ENCODE peak calls at places on chromosomes 13 and 19, in seven cellular contexts. T is activated CD4-positive, CD25-positive, alpha-beta regulatory T cell treated with anti-CD3 and anti-CD28 coated beads, Interleukin-2, amount 50 U/mL, for 16 hours; L is body of pancreas; X is thoracic aorta; O is kidney tubule cell; F is brain pericyte; N is activated gamma-delta T cell treated with Interleukin-2 at 50 U/mL for 16 hours. A is an unnamed sample.

GRCh38 chr13:38239874-38240273 is 109.8 kb upstream of the UFM1 start:
- DNase-seq in X (no peak), F (no peak), O (no peak), T (no peak), L (no peak), N (no peak), A (no peak)

GRCh38 chr19:37309834-37310575 is 60.9 kb upstream of the ZNF527 start:
- DNase-seq in F (no peak), L (no peak), T (no peak), X (no peak), O (no peak), N (peak; percentile 24), A (no peak)

GRCh38 chr13:73842621-73843020 is 291.6 kb downstream of the KLF12 start:
- DNase-seq in L (no peak), X (no peak), N (no peak), O (no peak), F (no peak), T (no peak), A (no peak)

GRCh38 chr19:18091217-18091608 is 4.5 kb upstream of the IL12RB1 start:
- DNase-seq in F (no peak), N (peak; percentile 79), L (peak; percentile 34), X (no peak), T (peak; percentile 69), O (no peak), A (no peak)

GRCh38 chr19:46635920-46636761 is at the start of gene GNG8:
- DNase-seq in X (no peak), T (no peak), L (no peak), O (no peak), N (no peak), F (no peak), A (no peak)

GRCh38 chr13:96214804-96215445 is 125.0 kb downstream of the HS6ST3 start:
- DNase-seq in L (no peak), N (no peak), X (no peak), F (no peak), T (no peak), O (peak; percentile 70), A (no peak)

GRCh38 chr19:19105365-19106060 is 32.8 kb downstream of the TMEM161A start:
- DNase-seq in L (peak; percentile 47), N (no peak), F (no peak), T (no peak), X (no peak), O (peak; percentile 53), A (peak; percentile 39)

GRCh38 chr13:100608906-100609305 is 20.3 kb upstream of the GGACT start:
- DNase-seq in O (peak; percentile 13), T (no peak), F (no peak), X (no peak), L (no peak), N (no peak), A (no peak)

GRCh38 chr19:55857149-55857548 is 20.8 kb downstream of the NLRP4 start:
- DNase-seq in X (no peak), L (no peak), F (no peak), N (no peak), T (no peak), O (no peak), A (no peak)

GRCh38 chr13:60009300-60010248 is 154.2 kb downstream of the DIAPH3 start:
- DNase-seq in O (no peak), T (no peak), X (no peak), F (no peak), N (no peak), L (peak; percentile 29), A (peak; percentile 52)

GRCh38 chr13:77533875-77534788 is 1.4 kb upstream of the SCEL start:
- DNase-seq in F (no peak), T (no peak), L (no peak), O (peak; percentile 80), N (no peak), X (no peak), A (no peak)

GRCh38 chr19:37928527-37929286 is 21.7 kb downstream of the SIPA1L3 start:
- DNase-seq in L (no peak), T (no peak), O (no peak), X (no peak), F (no peak), N (no peak), A (no peak)